ENCODE peak calls at places on chromosomes 13 and 19, in seven cellular contexts. L is ovary, V is H1, W is vagina, X is esophagus muscularis mucosa, O is uterus, C is sigmoid colon. U is an unnamed sample.

GRCh38 chr13:112876305-112877000 is 92.6 kb upstream of the MCF2L start:
- DNase-seq in W (no peak), C (peak; percentile 48), X (no peak), O (no peak), L (peak; percentile 23), V (no peak), U (no peak)

GRCh38 chr19:7742991-7743390 is 4.3 kb downstream of the CD209 start:
- DNase-seq in W (no peak), V (no peak), C (peak; percentile 10), L (no peak), X (no peak), O (no peak), U (no peak)

GRCh38 chr19:524062-524674 is 7.4 kb upstream of the CDC34 start:
- DNase-seq in L (no peak), O (no peak), X (no peak), C (peak; percentile 67), V (no peak), W (no peak), U (no peak)

GRCh38 chr19:19405919-19406877 is 723 bp downstream of the GATAD2A start:
- DNase-seq in O (peak; percentile 43), X (no peak), V (peak; percentile 78), W (no peak), C (peak; percentile 75), L (peak; percentile 71), U (peak; percentile 49)

GRCh38 chr19:13181747-13182388 is 31.7 kb downstream of the IER2 start:
- DNase-seq in C (peak; percentile 90), W (no peak), O (peak; percentile 69), X (no peak), L (peak; percentile 73), V (no peak), U (peak; percentile 56)

GRCh38 chr13:106958690-106959089 is 390.8 kb upstream of the ARGLU1 start:
- DNase-seq in X (no peak), V (no peak), O (no peak), L (no peak), W (no peak), C (no peak), U (no peak)

GRCh38 chr19:15815306-15815705 is at the start of gene OR10H1:
- DNase-seq in X (no peak), L (no peak), C (no peak), W (no peak), O (no peak), V (no peak), U (peak; percentile 84)

GRCh38 chr13:89812856-89813255 is 1534.6 kb upstream of the MIR17HG start:
- DNase-seq in V (no peak), X (no peak), L (no peak), W (no peak), O (no peak), C (no peak), U (no peak)

GRCh38 chr19:15159251-15159650 is 41.5 kb downstream of the NOTCH3 start:
- DNase-seq in O (no peak), V (no peak), X (no peak), L (no peak), W (no peak), C (no peak), U (no peak)

GRCh38 chr19:52896431-52897148 is 845 bp downstream of the ZNF320 start:
- DNase-seq in X (no peak), O (peak; percentile 30), L (peak; percentile 54), C (no peak), V (peak; percentile 57), W (no peak), U (peak; percentile 31)

GRCh38 chr13:76164290-76164689 is 528.2 kb downstream of the LMO7 start:
- DNase-seq in W (no peak), O (no peak), C (no peak), V (no peak), L (no peak), X (no peak), U (peak; percentile 16)

GRCh38 chr13:103140001-103140671 is 73.9 kb upstream of the SLC10A2 start:
- DNase-seq in V (no peak), W (no peak), L (no peak), C (no peak), X (no peak), O (no peak), U (no peak)

GRCh38 chr13:30395192-30396158 is 26.8 kb upstream of the UBE2L5 start:
- DNase-seq in O (peak; percentile 97), L (peak; percentile 88), C (peak; percentile 99), V (peak; percentile 69), X (peak; percentile 99), W (peak; percentile 100), U (peak; percentile 95)

GRCh38 chr13:80584785-80585184 is 243.9 kb upstream of the SPRY2 start:
- DNase-seq in O (no peak), X (no peak), V (no peak), W (no peak), C (no peak), L (no peak), U (no peak)

GRCh38 chr19:52269338-52270261 is at the start of gene ZNF766:
- DNase-seq in X (peak; percentile 100), W (peak; percentile 98), O (peak; percentile 98), C (peak; percentile 99), V (peak; percentile 97), L (peak; percentile 98), U (peak; percentile 98)

GRCh38 chr13:46211521-46212351 is at the start of gene LRRC63:
- DNase-seq in V (peak; percentile 81), W (no peak), C (peak; percentile 86), X (no peak), O (peak; percentile 50), L (peak; percentile 65), U (peak; percentile 60)
- TF ChIP-seq POLR2A in V (no peak), W (no peak), C (no peak), X (no peak), O (peak; percentile 12), L (no peak), U (no peak)

DNA sequence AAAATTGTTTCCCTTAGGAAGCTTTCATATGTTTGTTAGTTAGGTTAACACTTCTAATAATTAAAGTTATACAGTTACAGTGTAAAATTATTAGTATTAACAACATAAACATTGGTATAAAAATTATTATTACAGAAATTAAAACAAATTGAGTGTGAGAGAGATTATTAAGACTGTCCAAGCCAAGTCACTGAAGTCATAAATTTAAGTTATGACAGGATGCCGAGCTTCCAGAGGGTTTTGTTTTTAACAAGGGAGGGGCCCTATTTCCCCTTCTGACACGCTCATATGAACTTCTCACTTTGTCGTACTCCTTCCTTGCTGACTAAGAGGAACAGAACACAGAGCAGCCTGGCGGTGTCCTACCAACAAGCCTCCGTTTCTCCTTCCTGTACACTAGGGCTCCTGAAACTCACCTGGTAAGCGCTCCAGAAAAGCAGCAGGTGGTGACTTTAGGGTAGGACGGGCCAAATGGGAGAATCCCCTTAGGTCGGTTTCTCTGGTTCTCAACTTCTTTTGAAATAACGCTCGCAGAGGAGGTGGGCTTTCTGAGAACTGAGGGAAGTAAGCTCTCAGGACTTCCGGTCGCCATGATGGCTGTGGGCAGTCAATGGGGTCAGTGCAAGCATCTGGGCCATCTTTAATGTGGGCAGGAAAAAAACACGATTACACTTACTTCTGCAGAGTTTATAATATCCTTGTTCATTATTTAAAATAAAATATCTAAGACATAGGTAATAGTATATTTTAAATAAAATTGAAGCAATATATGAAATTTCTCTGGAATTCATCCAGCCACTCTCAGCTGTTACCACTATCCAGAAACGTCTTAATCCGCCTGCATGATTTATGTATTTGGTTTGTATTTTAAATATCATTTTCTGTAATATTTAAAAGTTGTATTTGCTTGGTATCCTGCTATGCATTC is at the start of gene CARD8:
- DNase-seq in V (peak; percentile 70), X (peak; percentile 94), W (peak; percentile 89), L (peak; percentile 76), O (peak; percentile 85), C (peak; percentile 89), U (peak; percentile 86)
- TF ChIP-seq POLR2A in V (peak; percentile 62), X (no peak), W (no peak), L (no peak), O (no peak), C (peak; percentile 26), U (peak; percentile 77)

GRCh38 chr13:73323615-73324014 is 264.8 kb downstream of the KLF5 start:
- DNase-seq in O (no peak), X (no peak), L (no peak), W (no peak), C (no peak), V (no peak), U (no peak)
- TF ChIP-seq POLR2A in O (no peak), X (no peak), L (no peak), W (no peak), C (no peak), V (no peak), U (no peak)

GRCh38 chr19:58575183-58576041 is 2.3 kb upstream of the MZF1 start:
- DNase-seq in W (peak; percentile 96), L (peak; percentile 95), X (peak; percentile 97), O (peak; percentile 90), C (peak; percentile 97), V (peak; percentile 87), U (peak; percentile 91)
- TF ChIP-seq POLR2A in W (no peak), L (peak; percentile 75), X (peak; percentile 53), O (peak; percentile 76), C (peak; percentile 55), V (no peak), U (no peak)

GRCh38 chr19:4369888-4370260 is 26.5 kb downstream of the MPND start:
- DNase-seq in C (no peak), O (no peak), V (peak; percentile 74), X (no peak), L (no peak), W (no peak), U (peak; percentile 55)

GRCh38 chr19:4370418-4371041 is 27.2 kb downstream of the MPND start:
- DNase-seq in O (no peak), L (no peak), W (no peak), C (no peak), X (no peak), V (peak; percentile 44), U (no peak)

GRCh38 chr19:4368128-4368820 is 24.9 kb downstream of the MPND start:
- DNase-seq in X (no peak), W (no peak), L (peak; percentile 74), C (no peak), V (peak; percentile 45), O (peak; percentile 49), U (no peak)

GRCh38 chr19:4367781-4368127 is 24.4 kb downstream of the MPND start:
- DNase-seq in L (no peak), W (no peak), O (no peak), V (peak; percentile 38), X (no peak), C (no peak), U (no peak)

GRCh38 chr19:4369109-4369887 is 25.9 kb downstream of the MPND start:
- DNase-seq in C (no peak), W (no peak), L (no peak), V (peak; percentile 55), X (no peak), O (no peak), U (peak; percentile 60)
- TF ChIP-seq POLR2A in C (no peak), W (no peak), L (no peak), V (no peak), X (no peak), O (no peak), U (no peak)

DNA sequence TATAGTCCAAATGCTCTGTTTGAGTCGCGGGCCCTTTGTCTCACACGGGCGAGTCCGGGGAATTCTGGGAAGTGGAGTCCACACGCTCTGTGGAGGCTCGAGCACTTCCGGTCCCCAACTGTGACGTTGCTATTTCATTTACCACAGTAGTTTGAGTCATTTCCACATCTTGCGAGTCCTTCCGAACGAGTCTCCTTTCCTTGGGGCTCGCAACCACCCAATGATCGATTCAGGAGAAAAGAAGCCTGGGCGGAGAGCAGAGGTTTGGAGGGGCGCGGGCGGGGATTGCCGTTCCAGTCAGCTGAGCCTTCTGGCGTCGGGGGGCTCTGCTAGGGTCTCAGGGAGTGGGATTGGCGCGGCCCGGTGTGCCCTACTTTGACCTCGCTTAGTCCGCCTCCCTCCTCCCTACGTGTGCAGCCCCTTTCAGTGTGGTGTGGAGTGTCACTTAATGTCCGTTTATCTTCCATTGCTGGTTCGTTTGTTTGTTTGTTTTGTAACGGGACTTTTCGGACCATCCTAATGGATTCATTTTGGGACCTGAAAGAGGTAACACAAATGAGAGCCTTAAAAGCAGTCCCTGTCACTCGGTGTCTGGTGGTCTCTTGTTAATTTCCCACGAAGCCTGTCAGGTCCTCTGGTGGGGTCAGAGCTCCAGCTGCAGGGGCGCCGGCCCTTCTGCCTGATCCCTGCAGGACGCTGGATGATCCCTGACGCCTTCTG is at the start of gene ZNF222:
- DNase-seq in C (peak; percentile 88), L (peak; percentile 77), X (peak; percentile 95), O (peak; percentile 83), V (peak; percentile 75), W (no peak), U (peak; percentile 82)
- TF ChIP-seq POLR2A in C (no peak), L (peak; percentile 20), X (no peak), O (no peak), V (no peak), W (no peak), U (no peak)

U was measured in body of pancreas.